ENCODE peak calls at places on chromosomes 11 and 22, in five cellular contexts. Y is renal cortical epithelial cell; K is caudate nucleus; M is occipital lobe; Q is stimulated activated CD8-positive, alpha-beta memory T cell treated with anti-CD3 and anti-CD28 coated beads, Interleukin-12 subunit alpha, Interleukin-12 subunit beta, amount 100 ng/mL, for 1 hour. L is an unnamed sample.
A peak's percentile ranks its signal among the peaks of the same experiment; 100 is the strongest.

GRCh38 chr11:65887026-65887722 is 1.1 kb downstream of the FIBP start:
- DNase-seq in Y (no peak), K (no peak), M (no peak), Q (no peak), L (no peak)

GRCh38 chr22:46045459-46046298 is 68.7 kb upstream of the WNT7B start:
- DNase-seq in Y (no peak), K (peak; percentile 59), M (no peak), Q (no peak), L (no peak)

GRCh38 chr11:24593332-24593731 is 96.5 kb downstream of the LUZP2 start:
- DNase-seq in Y (no peak), K (no peak), M (no peak), Q (no peak), L (no peak)

GRCh38 chr11:18527512-18527911 is 770 bp upstream of the TSG101 start:
- DNase-seq in Y (peak; percentile 71), K (no peak), M (no peak), Q (no peak), L (no peak)

GRCh38 chr11:19410032-19410431 is 169.3 kb upstream of the E2F8 start:
- DNase-seq in Y (no peak), K (no peak), M (no peak), Q (no peak), L (no peak)

GRCh38 chr22:20247010-20247505 is 21.1 kb downstream of the RTN4R start:
- DNase-seq in Y (peak; percentile 29), K (no peak), M (no peak), Q (no peak), L (no peak)

GRCh38 chr11:72072348-72072747 is 8.0 kb downstream of the NUMA1 start:
- DNase-seq in Y (peak; percentile 75), K (no peak), M (no peak), Q (no peak), L (no peak)

GRCh38 chr22:43293259-43293658 is 49.9 kb downstream of the SCUBE1 start:
- DNase-seq in Y (no peak), K (no peak), M (no peak), Q (no peak), L (no peak)

GRCh38 chr11:3088806-3089205 is 31.6 kb upstream of the CARS1 start:
- DNase-seq in Y (no peak), K (no peak), M (no peak), Q (no peak), L (no peak)

GRCh38 chr11:113773092-113773415 is 438 bp downstream of the ZW10 start:
- DNase-seq in Y (peak; percentile 13), K (no peak), M (no peak), Q (no peak), L (no peak)